ENCODE peak calls at places on chromosome 11, in nine cellular contexts. C, G, T, M, A, E, S, J and Y are unnamed samples.
A peak's percentile ranks its signal among the peaks of the same experiment; 100 is the strongest.

GRCh38 chr11:112320668-112321067 is 60.0 kb upstream of the PLET1 start:
- DNase-seq in M (peak; percentile 86), S (peak; percentile 21), T (peak; percentile 63), G (peak; percentile 51), C (peak; percentile 87), E (peak; percentile 30), A (no peak), J (no peak), Y (no peak)

GRCh38 chr11:117944554-117944953 is 15.4 kb upstream of the TMPRSS13 start:
- DNase-seq in T (no peak), A (no peak), C (no peak), G (no peak), J (peak; percentile 4), E (no peak), S (no peak), M (no peak), Y (no peak)

GRCh38 chr11:1233351-1234053 is 10.6 kb downstream of the MUC5B start:
- DNase-seq in M (no peak), G (no peak), A (no peak), T (peak; percentile 11), J (no peak), E (no peak), S (no peak), C (no peak), Y (no peak)

GRCh38 chr11:13944016-13944415 is 18.5 kb upstream of the SPON1 start:
- DNase-seq in A (no peak), G (no peak), J (no peak), E (no peak), S (no peak), C (no peak), M (no peak), T (no peak), Y (no peak)

GRCh38 chr11:109785714-109786113 is 307.5 kb upstream of the ZC3H12C start:
- DNase-seq in G (no peak), J (no peak), A (no peak), E (no peak), C (peak; percentile 46), T (no peak), M (no peak), S (no peak), Y (no peak)

GRCh38 chr11:35105319-35106063 is 33.5 kb upstream of the CD44 start:
- DNase-seq in E (no peak), C (no peak), G (no peak), M (peak; percentile 53), S (no peak), J (no peak), T (no peak), A (no peak), Y (no peak)

GRCh38 chr11:11400635-11401232 is 47.7 kb upstream of the CSNK2A3 start:
- DNase-seq in E (no peak), S (peak; percentile 3), T (no peak), J (no peak), G (no peak), A (no peak), M (no peak), C (peak; percentile 12), Y (no peak)

GRCh38 chr11:11148598-11148997 is 204.5 kb downstream of the CSNK2A3 start:
- DNase-seq in A (no peak), S (no peak), C (no peak), J (no peak), M (no peak), T (no peak), E (no peak), G (no peak), Y (no peak)

GRCh38 chr11:412641-413119 is 2.1 kb downstream of the SIGIRR start:
- DNase-seq in M (no peak), C (no peak), G (no peak), A (no peak), T (peak; percentile 10), S (no peak), J (peak; percentile 9), E (no peak), Y (no peak)

GRCh38 chr11:33640730-33641371 is 59.8 kb downstream of the C11orf91 start:
- DNase-seq in C (no peak), A (no peak), T (no peak), E (no peak), G (no peak), J (no peak), M (no peak), S (no peak), Y (no peak)

GRCh38 chr11:48019230-48019584 is 38.8 kb downstream of the PTPRJ start:
- DNase-seq in E (no peak), M (peak; percentile 39), T (no peak), A (no peak), J (no peak), G (no peak), C (no peak), S (no peak), Y (no peak)

GRCh38 chr11:18408558-18409242 is 3.4 kb upstream of the LDHC start:
- DNase-seq in A (no peak), M (peak; percentile 15), C (peak; percentile 33), J (no peak), G (no peak), E (no peak), T (no peak), S (no peak), Y (no peak)

GRCh38 chr11:73265278-73265810 is 6.8 kb upstream of the P2RY6 start:
- DNase-seq in G (no peak), A (no peak), T (no peak), M (peak; percentile 46), S (no peak), J (no peak), E (no peak), C (no peak), Y (no peak)

GRCh38 chr11:46117842-46118241 is 3.4 kb downstream of the PHF21A start:
- DNase-seq in S (no peak), T (no peak), J (no peak), E (no peak), G (no peak), C (no peak), A (no peak), M (no peak), Y (no peak)

GRCh38 chr11:46149826-46150225 is 28.6 kb upstream of the PHF21A start:
- DNase-seq in T (no peak), M (no peak), G (no peak), C (no peak), E (no peak), S (no peak), A (no peak), J (no peak), Y (no peak)

GRCh38 chr11:88281317-88281712 is 56.2 kb downstream of the CTSC start:
- DNase-seq in C (no peak), S (no peak), E (no peak), M (peak; percentile 9), T (no peak), G (no peak), A (no peak), J (no peak), Y (no peak)

GRCh38 chr11:88158081-88158480 is 17.2 kb downstream of the RAB38 start:
- DNase-seq in G (no peak), A (no peak), T (no peak), S (no peak), M (no peak), C (no peak), J (no peak), E (no peak), Y (no peak)

GRCh38 chr11:66835762-66836405 is 7.4 kb upstream of the RCE1 start:
- DNase-seq in T (no peak), E (no peak), G (no peak), M (peak; percentile 87), S (no peak), J (no peak), A (no peak), C (no peak), Y (no peak)

GRCh38 chr11:19276859-19277808 is 36.4 kb upstream of the E2F8 start:
- DNase-seq in T (no peak), J (no peak), G (no peak), E (no peak), A (no peak), C (peak; percentile 36), S (peak; percentile 25), M (peak; percentile 72), Y (no peak)

GRCh38 chr11:31325162-31325561 is 44.4 kb downstream of the DCDC1 start:
- DNase-seq in S (no peak), J (no peak), M (peak; percentile 75), T (no peak), G (no peak), A (no peak), C (peak; percentile 36), E (no peak), Y (no peak)

GRCh38 chr11:33268945-33269567 is 11.9 kb downstream of the HIPK3 start:
- DNase-seq in S (no peak), M (peak; percentile 43), C (peak; percentile 39), A (no peak), J (no peak), G (no peak), T (no peak), E (no peak), Y (no peak)

GRCh38 chr11:76124905-76125566 is 81.3 kb downstream of the WNT11 start:
- DNase-seq in S (no peak), J (no peak), A (no peak), E (no peak), C (no peak), G (no peak), T (no peak), M (no peak), Y (no peak)

GRCh38 chr11:46105902-46106301 is 15.4 kb downstream of the PHF21A start:
- DNase-seq in M (no peak), G (no peak), A (no peak), E (no peak), J (no peak), S (no peak), C (no peak), T (no peak), Y (no peak)

GRCh38 chr11:14423633-14424032 is 64.7 kb upstream of the RRAS2 start:
- DNase-seq in G (no peak), T (no peak), E (no peak), C (peak; percentile 85), J (no peak), A (no peak), S (no peak), M (peak; percentile 69), Y (no peak)

GRCh38 chr11:27084407-27084985 is 43.9 kb downstream of the BBOX1 start:
- DNase-seq in S (no peak), E (no peak), T (no peak), J (no peak), C (peak; percentile 43), M (no peak), G (no peak), A (no peak), Y (no peak)

GRCh38 chr11:19606856-19607655 is 105.6 kb upstream of the NAV2 start:
- DNase-seq in M (no peak), A (no peak), E (no peak), S (no peak), C (no peak), T (no peak), G (no peak), J (no peak), Y (no peak)